ENCODE peak calls at places on chromosomes 3 and 15, in ten cellular contexts. One of them, this sample, is unnamed. For H3K36me3, the result is how much of the 10 kb centered on the place peaks cover.

GRCh38 chr3:189272500-189273119 is 100.8 kb downstream of the TPRG1 start:
- DNase-seq in cardiac muscle cell: peak
- DNase-seq in Caco-2: peak
- DNase-seq in mucosa of descending colon: no peak
- DNase-seq in stomach: no peak
- DNase-seq in adrenal gland: no peak
- DNase-seq in neural progenitor cell: peak
- DNase-seq in OCI-LY7: peak
- DNase-seq in PC-3: peak
- DNase-seq in GM06990: no peak
- DNase-seq in this sample: no peak

GRCh38 chr3:107315136-107315535 is 62.1 kb upstream of the CCDC54 start:
- DNase-seq in stomach: no peak
- DNase-seq in adrenal gland: no peak
- DNase-seq in PC-3: no peak
- DNase-seq in Caco-2: no peak
- DNase-seq in neural progenitor cell: no peak
- DNase-seq in cardiac muscle cell: no peak
- DNase-seq in OCI-LY7: no peak
- DNase-seq in mucosa of descending colon: no peak
- DNase-seq in GM06990: no peak
- DNase-seq in this sample: no peak

GRCh38 chr3:21729888-21730459 is 21.0 kb downstream of the ZNF385D start:
- DNase-seq in PC-3: no peak
- DNase-seq in stomach: no peak
- DNase-seq in mucosa of descending colon: no peak
- DNase-seq in Caco-2: no peak
- DNase-seq in adrenal gland: no peak
- DNase-seq in neural progenitor cell: no peak
- DNase-seq in cardiac muscle cell: no peak
- DNase-seq in GM06990: no peak
- DNase-seq in OCI-LY7: no peak
- DNase-seq in this sample: no peak

GRCh38 chr15:70852501-70853269 is 1.3 kb downstream of the LARP6 start:
- DNase-seq in Caco-2: no peak
- DNase-seq in OCI-LY7: no peak
- DNase-seq in GM06990: no peak
- DNase-seq in PC-3: peak
- DNase-seq in stomach: no peak
- DNase-seq in adrenal gland: peak
- DNase-seq in neural progenitor cell: no peak
- DNase-seq in mucosa of descending colon: no peak
- DNase-seq in cardiac muscle cell: peak
- DNase-seq in this sample: no peak

GRCh38 chr15:82150645-82151044 is 104.8 kb upstream of the MEX3B start:
- DNase-seq in neural progenitor cell: no peak
- DNase-seq in mucosa of descending colon: no peak
- DNase-seq in cardiac muscle cell: no peak
- DNase-seq in adrenal gland: no peak
- DNase-seq in stomach: no peak
- DNase-seq in PC-3: no peak
- DNase-seq in GM06990: no peak
- DNase-seq in OCI-LY7: no peak
- DNase-seq in Caco-2: no peak
- DNase-seq in this sample: no peak

GRCh38 chr3:168034152-168034928 is 61.4 kb downstream of the GOLIM4 start:
- DNase-seq in neural progenitor cell: no peak
- DNase-seq in Caco-2: no peak
- DNase-seq in PC-3: peak
- DNase-seq in cardiac muscle cell: peak
- DNase-seq in stomach: no peak
- DNase-seq in GM06990: no peak
- DNase-seq in mucosa of descending colon: no peak
- DNase-seq in adrenal gland: peak
- DNase-seq in OCI-LY7: no peak
- DNase-seq in this sample: no peak

GRCh38 chr3:143896486-143896885 is 48.2 kb upstream of the SLC9A9 start:
- DNase-seq in PC-3: no peak
- DNase-seq in stomach: no peak
- DNase-seq in GM06990: no peak
- DNase-seq in mucosa of descending colon: no peak
- DNase-seq in Caco-2: no peak
- DNase-seq in adrenal gland: no peak
- DNase-seq in cardiac muscle cell: no peak
- DNase-seq in OCI-LY7: no peak
- DNase-seq in neural progenitor cell: no peak
- DNase-seq in this sample: no peak

GRCh38 chr15:69659454-69660050 is 206.9 kb downstream of the RPLP1 start:
- DNase-seq in GM06990: no peak
- DNase-seq in stomach: no peak
- DNase-seq in adrenal gland: peak
- DNase-seq in neural progenitor cell: no peak
- DNase-seq in mucosa of descending colon: no peak
- DNase-seq in OCI-LY7: no peak
- DNase-seq in PC-3: peak
- DNase-seq in cardiac muscle cell: no peak
- DNase-seq in Caco-2: no peak
- DNase-seq in this sample: no peak

GRCh38 chr15:49674370-49674769 is 53.5 kb downstream of the DTWD1 start:
- DNase-seq in adrenal gland: no peak
- DNase-seq in PC-3: no peak
- DNase-seq in stomach: no peak
- DNase-seq in GM06990: no peak
- DNase-seq in OCI-LY7: no peak
- DNase-seq in mucosa of descending colon: no peak
- DNase-seq in Caco-2: no peak
- DNase-seq in neural progenitor cell: no peak
- DNase-seq in cardiac muscle cell: no peak
- DNase-seq in this sample: no peak

GRCh38 chr3:40871411-40871810 is 327.9 kb upstream of the CTNNB1 start:
- DNase-seq in mucosa of descending colon: no peak
- DNase-seq in Caco-2: peak
- DNase-seq in PC-3: no peak
- DNase-seq in OCI-LY7: no peak
- DNase-seq in cardiac muscle cell: no peak
- DNase-seq in adrenal gland: no peak
- DNase-seq in GM06990: no peak
- DNase-seq in neural progenitor cell: no peak
- DNase-seq in stomach: no peak
- DNase-seq in this sample: no peak

GRCh38 chr3:52291508-52292181 is 4.0 kb downstream of the GLYCTK start:
- DNase-seq in cardiac muscle cell: peak
- DNase-seq in PC-3: peak
- DNase-seq in neural progenitor cell: peak
- DNase-seq in stomach: no peak
- DNase-seq in GM06990: no peak
- DNase-seq in adrenal gland: no peak
- DNase-seq in OCI-LY7: peak
- DNase-seq in Caco-2: peak
- DNase-seq in mucosa of descending colon: peak
- DNase-seq in this sample: peak

GRCh38 chr15:68556139-68556990 is 22.4 kb upstream of the CORO2B start:
- DNase-seq in GM06990: no peak
- DNase-seq in Caco-2: no peak
- DNase-seq in adrenal gland: no peak
- DNase-seq in stomach: no peak
- DNase-seq in neural progenitor cell: no peak
- DNase-seq in OCI-LY7: no peak
- DNase-seq in PC-3: no peak
- DNase-seq in cardiac muscle cell: no peak
- DNase-seq in mucosa of descending colon: no peak
- DNase-seq in this sample: no peak

GRCh38 chr3:126156468-126156867 is 23.9 kb downstream of the ALDH1L1 start:
- DNase-seq in PC-3: no peak
- DNase-seq in stomach: no peak
- DNase-seq in mucosa of descending colon: no peak
- DNase-seq in Caco-2: no peak
- DNase-seq in adrenal gland: peak
- DNase-seq in cardiac muscle cell: no peak
- DNase-seq in GM06990: no peak
- DNase-seq in OCI-LY7: peak
- DNase-seq in neural progenitor cell: no peak
- DNase-seq in this sample: no peak

GRCh38 chr3:131402391-131403039 is 20.9 kb downstream of the NUDT16 start:
- DNase-seq in Caco-2: no peak
- DNase-seq in adrenal gland: no peak
- DNase-seq in PC-3: peak
- DNase-seq in cardiac muscle cell: no peak
- DNase-seq in mucosa of descending colon: no peak
- DNase-seq in GM06990: peak
- DNase-seq in OCI-LY7: no peak
- DNase-seq in stomach: no peak
- DNase-seq in neural progenitor cell: no peak
- DNase-seq in this sample: no peak

GRCh38 chr3:49523756-49524747 is 30.2 kb upstream of the BSN start:
- DNase-seq in Caco-2: no peak
- DNase-seq in neural progenitor cell: no peak
- DNase-seq in OCI-LY7: no peak
- DNase-seq in mucosa of descending colon: no peak
- DNase-seq in adrenal gland: no peak
- DNase-seq in stomach: no peak
- DNase-seq in cardiac muscle cell: no peak
- DNase-seq in GM06990: no peak
- DNase-seq in PC-3: no peak
- DNase-seq in this sample: no peak
- H3K36me3 ChIP-seq in Caco-2: under half
- H3K36me3 ChIP-seq in neural progenitor cell: under half
- H3K36me3 ChIP-seq in OCI-LY7: under half
- H3K36me3 ChIP-seq in mucosa of descending colon: under half
- H3K36me3 ChIP-seq in adrenal gland: under half
- H3K36me3 ChIP-seq in stomach: under half
- H3K36me3 ChIP-seq in cardiac muscle cell: under half
- H3K36me3 ChIP-seq in GM06990: under half
- H3K36me3 ChIP-seq in PC-3: under half
- H3K36me3 ChIP-seq in this sample: under half

GRCh38 chr3:42600111-42600957 is at the start of gene NKTR:
- DNase-seq in adrenal gland: peak
- DNase-seq in mucosa of descending colon: peak
- DNase-seq in GM06990: peak
- DNase-seq in stomach: peak
- DNase-seq in neural progenitor cell: peak
- DNase-seq in PC-3: peak
- DNase-seq in Caco-2: peak
- DNase-seq in cardiac muscle cell: peak
- DNase-seq in OCI-LY7: peak
- DNase-seq in this sample: peak

GRCh38 chr3:42601898-42602581 is 1.6 kb downstream of the NKTR start:
- DNase-seq in OCI-LY7: peak
- DNase-seq in stomach: no peak
- DNase-seq in Caco-2: no peak
- DNase-seq in mucosa of descending colon: no peak
- DNase-seq in GM06990: no peak
- DNase-seq in cardiac muscle cell: no peak
- DNase-seq in neural progenitor cell: peak
- DNase-seq in PC-3: peak
- DNase-seq in adrenal gland: no peak
- DNase-seq in this sample: no peak

GRCh38 chr3:42605550-42606173 is 5.2 kb downstream of the NKTR start:
- DNase-seq in mucosa of descending colon: no peak
- DNase-seq in OCI-LY7: no peak
- DNase-seq in neural progenitor cell: peak
- DNase-seq in GM06990: no peak
- DNase-seq in cardiac muscle cell: no peak
- DNase-seq in stomach: no peak
- DNase-seq in adrenal gland: peak
- DNase-seq in PC-3: no peak
- DNase-seq in Caco-2: no peak
- DNase-seq in this sample: peak

GRCh38 chr3:42600958-42601675 is 631 bp downstream of the NKTR start:
- DNase-seq in GM06990: no peak
- DNase-seq in cardiac muscle cell: peak
- DNase-seq in PC-3: peak
- DNase-seq in neural progenitor cell: peak
- DNase-seq in Caco-2: no peak
- DNase-seq in adrenal gland: peak
- DNase-seq in mucosa of descending colon: no peak
- DNase-seq in OCI-LY7: peak
- DNase-seq in stomach: peak
- DNase-seq in this sample: no peak

DNA sequence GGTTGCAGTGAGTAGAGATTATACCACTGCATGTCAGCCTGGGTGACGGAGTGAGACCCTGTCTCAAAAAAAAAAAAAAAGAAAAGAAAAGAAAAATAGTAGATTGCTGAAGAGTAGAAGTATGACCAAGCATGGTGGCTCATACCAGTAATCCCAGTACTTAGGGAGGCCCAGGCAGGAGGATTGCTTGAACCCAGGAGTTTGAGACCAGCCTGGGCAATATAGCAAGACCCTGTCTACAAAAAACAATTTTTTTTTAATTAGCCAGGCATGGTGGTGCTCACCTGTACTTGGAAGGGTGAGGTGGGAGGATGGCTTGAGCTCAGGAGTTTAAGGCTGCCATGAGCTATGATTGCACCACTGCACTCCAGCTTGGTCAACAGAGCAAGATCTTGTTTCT is 2.5 kb downstream of the NKTR start:
- DNase-seq in Caco-2: no peak
- DNase-seq in PC-3: no peak
- DNase-seq in neural progenitor cell: no peak
- DNase-seq in mucosa of descending colon: no peak
- DNase-seq in cardiac muscle cell: no peak
- DNase-seq in OCI-LY7: no peak
- DNase-seq in stomach: no peak
- DNase-seq in GM06990: no peak
- DNase-seq in adrenal gland: no peak
- DNase-seq in this sample: no peak
- TF ChIP-seq CTCF in Caco-2: no peak
- TF ChIP-seq CTCF in PC-3: no peak
- TF ChIP-seq CTCF in neural progenitor cell: no peak
- TF ChIP-seq CTCF in mucosa of descending colon: no peak
- TF ChIP-seq CTCF in cardiac muscle cell: no peak
- TF ChIP-seq CTCF in OCI-LY7: no peak
- TF ChIP-seq CTCF in stomach: no peak
- TF ChIP-seq CTCF in GM06990: no peak
- TF ChIP-seq CTCF in adrenal gland: no peak
- TF ChIP-seq CTCF in this sample: no peak

GRCh38 chr3:64214697-64215018 is 10.6 kb downstream of the PRICKLE2 start:
- DNase-seq in stomach: no peak
- DNase-seq in OCI-LY7: no peak
- DNase-seq in Caco-2: no peak
- DNase-seq in neural progenitor cell: no peak
- DNase-seq in adrenal gland: no peak
- DNase-seq in cardiac muscle cell: no peak
- DNase-seq in GM06990: no peak
- DNase-seq in PC-3: no peak
- DNase-seq in mucosa of descending colon: no peak
- DNase-seq in this sample: no peak
- H3K4me3 ChIP-seq in stomach: no peak
- H3K4me3 ChIP-seq in OCI-LY7: no peak
- H3K4me3 ChIP-seq in Caco-2: no peak
- H3K4me3 ChIP-seq in neural progenitor cell: no peak
- H3K4me3 ChIP-seq in adrenal gland: no peak
- H3K4me3 ChIP-seq in cardiac muscle cell: no peak
- H3K4me3 ChIP-seq in GM06990: no peak
- H3K4me3 ChIP-seq in PC-3: no peak
- H3K4me3 ChIP-seq in mucosa of descending colon: no peak
- H3K4me3 ChIP-seq in this sample: no peak

DNA sequence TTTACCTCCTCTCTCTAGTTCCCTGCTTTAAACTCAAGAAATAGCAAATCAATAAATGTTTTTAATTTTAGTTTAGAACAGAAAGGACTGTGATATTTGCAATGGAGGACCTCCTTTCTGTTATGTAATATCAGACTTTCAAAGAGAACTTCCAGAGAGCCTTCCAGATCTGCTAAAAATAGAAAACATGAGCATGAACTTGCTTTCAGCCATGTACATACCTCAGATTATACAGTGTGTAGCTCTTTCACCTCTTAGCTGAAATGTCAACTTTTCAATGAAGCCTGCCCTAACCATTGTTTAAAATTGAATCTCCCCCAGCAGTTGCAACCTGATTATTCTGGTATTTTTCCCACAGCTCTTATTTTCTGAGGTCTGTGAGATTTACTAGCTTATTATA is 12.6 kb downstream of the CAPN7 start:
- DNase-seq in stomach: no peak
- DNase-seq in GM06990: no peak
- DNase-seq in Caco-2: no peak
- DNase-seq in neural progenitor cell: no peak
- DNase-seq in mucosa of descending colon: no peak
- DNase-seq in cardiac muscle cell: peak
- DNase-seq in adrenal gland: no peak
- DNase-seq in PC-3: no peak
- DNase-seq in OCI-LY7: no peak
- DNase-seq in this sample: no peak
- H3K36me3 ChIP-seq in stomach: half or more
- H3K36me3 ChIP-seq in GM06990: under half
- H3K36me3 ChIP-seq in Caco-2: under half
- H3K36me3 ChIP-seq in neural progenitor cell: under half
- H3K36me3 ChIP-seq in mucosa of descending colon: under half
- H3K36me3 ChIP-seq in cardiac muscle cell: under half
- H3K36me3 ChIP-seq in adrenal gland: under half
- H3K36me3 ChIP-seq in PC-3: half or more
- H3K36me3 ChIP-seq in OCI-LY7: half or more
- H3K36me3 ChIP-seq in this sample: half or more